ENCODE peak calls at places on chromosome 15, in nine cellular contexts. P, B, M, S, K, V, C, R and W are unnamed samples.
A peak's percentile ranks its signal among the peaks of the same experiment; 100 is the strongest.

GRCh38 chr15:97114900-97115763 is 784.6 kb downstream of the NR2F2 start:
- DNase-seq in P (peak; percentile 38), B (no peak), M (no peak), S (no peak), K (no peak), V (no peak), C (no peak), R (no peak), W (no peak)

GRCh38 chr15:48888836-48889235 is 10.9 kb downstream of the EID1 start:
- DNase-seq in P (no peak), B (no peak), M (no peak), S (no peak), K (no peak), V (peak; percentile 27), C (no peak), R (no peak), W (no peak)

GRCh38 chr15:98003528-98003927 is 43.0 kb downstream of the ARRDC4 start:
- DNase-seq in P (no peak), B (no peak), M (no peak), S (peak; percentile 82), K (no peak), V (no peak), C (no peak), R (no peak), W (no peak)

GRCh38 chr15:36831915-36832310 is 252.5 kb downstream of the CDIN1 start:
- DNase-seq in P (peak; percentile 67), B (no peak), M (no peak), S (no peak), K (no peak), V (peak; percentile 10), C (no peak), R (no peak), W (no peak)

GRCh38 chr15:92681141-92681622 is 25.6 kb upstream of the FAM174B start:
- DNase-seq in P (no peak), B (no peak), M (no peak), S (peak; percentile 55), K (peak; percentile 73), V (peak; percentile 96), C (peak; percentile 40), R (no peak), W (no peak)

GRCh38 chr15:36867436-36867835 is 232.9 kb downstream of the MEIS2 start:
- DNase-seq in P (no peak), B (no peak), M (no peak), S (no peak), K (no peak), V (no peak), C (no peak), R (no peak), W (no peak)

GRCh38 chr15:38600241-38600640 is 35.6 kb upstream of the RASGRP1 start:
- DNase-seq in P (no peak), B (no peak), M (no peak), S (no peak), K (no peak), V (no peak), C (no peak), R (no peak), W (no peak)

GRCh38 chr15:95174880-95175279 is 943.5 kb downstream of the MCTP2 start:
- DNase-seq in P (no peak), B (no peak), M (no peak), S (peak; percentile 42), K (no peak), V (peak; percentile 72), C (no peak), R (no peak), W (no peak)

GRCh38 chr15:56813995-56814394 is 80.7 kb upstream of the ZNF280D start:
- DNase-seq in P (no peak), B (no peak), M (no peak), S (no peak), K (no peak), V (no peak), C (no peak), R (no peak), W (no peak)

GRCh38 chr15:70327328-70328136 is 229.8 kb upstream of the TLE3 start:
- DNase-seq in P (no peak), B (no peak), M (no peak), S (peak; percentile 49), K (no peak), V (peak; percentile 49), C (no peak), R (no peak), W (no peak)

GRCh38 chr15:70142322-70143191 is 44.8 kb upstream of the TLE3 start:
- DNase-seq in P (peak; percentile 95), B (no peak), M (no peak), S (peak; percentile 70), K (peak; percentile 48), V (peak; percentile 89), C (no peak), R (peak; percentile 67), W (peak; percentile 76)

GRCh38 chr15:62059818-62060115 is 480 bp downstream of the VPS13C start:
- DNase-seq in P (peak; percentile 54), B (no peak), M (no peak), S (peak; percentile 38), K (peak; percentile 32), V (peak; percentile 63), C (peak; percentile 74), R (peak; percentile 53), W (peak; percentile 80)

GRCh38 chr15:65466901-65467300 is 44.2 kb upstream of the IGDCC4 start:
- DNase-seq in P (no peak), B (no peak), M (no peak), S (peak; percentile 39), K (no peak), V (no peak), C (no peak), R (no peak), W (no peak)

GRCh38 chr15:57327985-57328471 is 48.3 kb upstream of the CGNL1 start:
- DNase-seq in P (no peak), B (no peak), M (no peak), S (no peak), K (peak; percentile 42), V (peak; percentile 89), C (no peak), R (no peak), W (no peak)

GRCh38 chr15:66948294-66948693 is 117.1 kb upstream of the SMAD3 start:
- DNase-seq in P (no peak), B (no peak), M (no peak), S (peak; percentile 75), K (no peak), V (peak; percentile 63), C (no peak), R (no peak), W (no peak)

GRCh38 chr15:90683876-90684275 is 33.3 kb upstream of the BLM start:
- DNase-seq in P (no peak), B (no peak), M (peak; percentile 15), S (no peak), K (no peak), V (no peak), C (no peak), R (no peak), W (no peak)

GRCh38 chr15:67135494-67135893 is 70.1 kb downstream of the SMAD3 start:
- DNase-seq in P (no peak), B (no peak), M (no peak), S (no peak), K (no peak), V (peak; percentile 96), C (no peak), R (no peak), W (no peak)

GRCh38 chr15:91108421-91108820 is 8.4 kb downstream of the SV2B start:
- DNase-seq in P (no peak), B (no peak), M (no peak), S (no peak), K (no peak), V (no peak), C (no peak), R (no peak), W (no peak)

DNA sequence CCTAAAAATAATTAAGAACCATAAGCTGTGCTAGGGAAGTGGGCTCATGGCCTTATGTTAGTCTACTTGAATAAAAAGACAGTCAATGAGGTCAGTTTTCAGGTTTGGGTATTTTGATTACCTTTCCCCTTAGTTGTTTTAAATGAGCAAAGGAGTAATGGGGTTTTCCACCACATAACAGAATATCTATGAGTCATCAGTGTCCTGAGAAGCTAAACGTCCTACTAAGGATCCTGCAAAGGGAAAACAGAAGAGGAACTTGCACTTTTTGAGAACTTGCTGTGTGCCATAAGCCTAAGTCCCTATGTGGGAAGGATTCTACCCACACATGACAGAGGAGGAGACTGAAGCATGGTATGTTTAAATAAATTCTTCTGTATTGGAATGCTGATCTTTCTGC is 292.8 kb upstream of the TMC3 start:
- DNase-seq in P (no peak), B (no peak), M (no peak), S (no peak), K (no peak), V (no peak), C (no peak), R (no peak), W (no peak)
- H3K4me3 ChIP-seq in P (no peak overlapping the region), B (no peak overlapping the region), M (no peak overlapping the region), S (no peak overlapping the region), K (no peak overlapping the region), V (no peak overlapping the region), C (no peak overlapping the region), R (no peak overlapping the region), W (no peak overlapping the region)

GRCh38 chr15:84748274-84749110 is at the start of gene ZNF592:
- DNase-seq in P (peak; percentile 84), B (peak; percentile 85), M (peak; percentile 90), S (no peak), K (peak; percentile 77), V (peak; percentile 73), C (peak; percentile 83), R (peak; percentile 92), W (peak; percentile 94)
- TF ChIP-seq CTCF in P (no peak), B (peak; percentile 87), M (no peak), S (no peak), K (peak; percentile 53), V (no peak), C (peak; percentile 31), R (peak; percentile 27), W (no peak)

GRCh38 chr15:41713047-41713446 is 52.8 kb downstream of the MGA start:
- DNase-seq in P (no peak), B (no peak), M (no peak), S (no peak), K (peak; percentile 19), V (peak; percentile 65), C (peak; percentile 50), R (peak; percentile 22), W (no peak)

GRCh38 chr15:41716864-41717263 is 56.7 kb downstream of the MGA start:
- DNase-seq in P (no peak), B (no peak), M (no peak), S (no peak), K (no peak), V (no peak), C (no peak), R (no peak), W (no peak)

DNA sequence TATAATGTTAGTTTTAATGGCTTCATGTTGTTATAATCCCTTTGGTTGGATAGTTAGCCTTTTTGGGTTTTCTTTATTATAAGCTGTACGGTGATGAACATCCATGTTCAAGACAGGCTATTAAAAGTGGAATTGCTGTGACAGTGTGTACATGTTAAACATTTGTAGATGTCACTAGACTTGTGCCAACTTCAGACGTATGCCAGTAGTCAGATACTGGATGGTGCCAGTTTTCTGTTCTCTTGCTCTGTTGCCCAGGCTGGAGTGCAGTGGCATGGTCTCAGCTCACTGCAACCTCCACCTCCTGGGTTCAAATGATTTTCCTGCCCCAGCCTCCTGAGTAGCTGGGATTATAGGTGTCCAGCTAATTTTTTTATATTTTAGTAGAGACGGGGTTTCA is 54.1 kb downstream of the MGA start:
- DNase-seq in P (no peak), B (no peak), M (no peak), S (no peak), K (no peak), V (no peak), C (no peak), R (no peak), W (no peak)
- H3K36me3 ChIP-seq in P (peaks cover 35% of the 10 kb centered on the region), B (no peaks in the 10 kb centered on the region), M (no peaks in the 10 kb centered on the region), S (no peaks in the 10 kb centered on the region), K (no peaks in the 10 kb centered on the region), V (peaks cover 2% of the 10 kb centered on the region), C (peaks cover 3% of the 10 kb centered on the region), R (peaks cover 6% of the 10 kb centered on the region), W (peaks cover 53% of the 10 kb centered on the region)

GRCh38 chr15:78130466-78131294 is 565 bp downstream of the CIB2 start:
- DNase-seq in P (no peak), B (no peak), M (no peak), S (no peak), K (no peak), V (no peak), C (peak; percentile 38), R (no peak), W (peak; percentile 71)
- H3K4me3 ChIP-seq in P (peak overlapping the region; percentile 53), B (peak overlapping the region; percentile 82), M (peak overlapping the region; percentile 59), S (no peak overlapping the region), K (peak overlapping the region; percentile 82), V (no peak overlapping the region), C (peak overlapping the region; percentile 34), R (peak overlapping the region; percentile 77), W (peak overlapping the region; percentile 81)